ENCODE peak calls at places on chromosomes 12 and 14, in six cellular contexts. One of them, this sample, is unnamed. For H3K27me3 and H3K9me3, the result is how much of the 10 kb centered on the place peaks cover.

GRCh38 chr12:94812345-94812744 is 162.0 kb upstream of the TMCC3 start:
- DNase-seq in endodermal cell: no peak
- DNase-seq in tibial artery: no peak
- DNase-seq in PC-3: no peak
- DNase-seq in heart left ventricle: no peak
- DNase-seq in lower lobe of right lung: no peak
- DNase-seq in this sample: no peak

GRCh38 chr12:78898416-78898815 is 33.8 kb downstream of the SYT1 start:
- DNase-seq in endodermal cell: no peak
- DNase-seq in tibial artery: no peak
- DNase-seq in PC-3: no peak
- DNase-seq in heart left ventricle: peak
- DNase-seq in lower lobe of right lung: no peak
- DNase-seq in this sample: peak

GRCh38 chr12:27709932-27710591 is 570 bp upstream of the MRPS35 start:
- DNase-seq in endodermal cell: no peak
- DNase-seq in tibial artery: no peak
- DNase-seq in PC-3: peak
- DNase-seq in heart left ventricle: no peak
- DNase-seq in lower lobe of right lung: no peak
- DNase-seq in this sample: no peak

GRCh38 chr12:6494351-6494743 is 445 bp downstream of the NCAPD2 start:
- DNase-seq in endodermal cell: no peak
- DNase-seq in tibial artery: no peak
- DNase-seq in PC-3: no peak
- DNase-seq in heart left ventricle: no peak
- DNase-seq in lower lobe of right lung: no peak
- DNase-seq in this sample: no peak

GRCh38 chr12:1429980-1430379 is 164.4 kb downstream of the FBXL14 start:
- DNase-seq in endodermal cell: no peak
- DNase-seq in tibial artery: no peak
- DNase-seq in PC-3: peak
- DNase-seq in heart left ventricle: no peak
- DNase-seq in lower lobe of right lung: no peak
- DNase-seq in this sample: peak

GRCh38 chr12:124347335-124347734 is 52.4 kb downstream of the RFLNA start:
- DNase-seq in endodermal cell: no peak
- DNase-seq in tibial artery: no peak
- DNase-seq in PC-3: no peak
- DNase-seq in heart left ventricle: no peak
- DNase-seq in lower lobe of right lung: no peak
- DNase-seq in this sample: no peak

GRCh38 chr14:76407449-76408150 is 31.7 kb downstream of the ESRRB start:
- DNase-seq in endodermal cell: no peak
- DNase-seq in tibial artery: no peak
- DNase-seq in PC-3: no peak
- DNase-seq in heart left ventricle: no peak
- DNase-seq in lower lobe of right lung: peak
- DNase-seq in this sample: no peak

GRCh38 chr14:101495827-101496778 is 65.2 kb upstream of the DIO3 start:
- DNase-seq in endodermal cell: peak
- DNase-seq in tibial artery: peak
- DNase-seq in PC-3: no peak
- DNase-seq in heart left ventricle: peak
- DNase-seq in lower lobe of right lung: peak
- DNase-seq in this sample: no peak

GRCh38 chr14:68792830-68793733 is at the start of gene ZFP36L1:
- DNase-seq in endodermal cell: peak
- DNase-seq in tibial artery: peak
- DNase-seq in PC-3: peak
- DNase-seq in heart left ventricle: peak
- DNase-seq in lower lobe of right lung: peak
- DNase-seq in this sample: peak

GRCh38 chr14:104162495-104162894 is 24.1 kb downstream of the KIF26A start:
- DNase-seq in endodermal cell: no peak
- DNase-seq in tibial artery: no peak
- DNase-seq in PC-3: no peak
- DNase-seq in heart left ventricle: no peak
- DNase-seq in lower lobe of right lung: no peak
- DNase-seq in this sample: no peak

GRCh38 chr14:31894351-31894750 is 182.8 kb upstream of the ARHGAP5 start:
- DNase-seq in endodermal cell: no peak
- DNase-seq in tibial artery: no peak
- DNase-seq in PC-3: peak
- DNase-seq in heart left ventricle: no peak
- DNase-seq in lower lobe of right lung: no peak
- DNase-seq in this sample: no peak

GRCh38 chr12:47216150-47216677 is 136.5 kb upstream of the AMIGO2 start:
- DNase-seq in endodermal cell: no peak
- DNase-seq in tibial artery: no peak
- DNase-seq in PC-3: no peak
- DNase-seq in heart left ventricle: peak
- DNase-seq in lower lobe of right lung: peak
- DNase-seq in this sample: no peak

GRCh38 chr12:57864811-57865751 is 18.6 kb upstream of the CTDSP2 start:
- DNase-seq in endodermal cell: peak
- DNase-seq in tibial artery: peak
- DNase-seq in PC-3: peak
- DNase-seq in heart left ventricle: peak
- DNase-seq in lower lobe of right lung: peak
- DNase-seq in this sample: peak

GRCh38 chr14:69319911-69320310 is 60.0 kb downstream of the GALNT16 start:
- DNase-seq in endodermal cell: no peak
- DNase-seq in tibial artery: peak
- DNase-seq in PC-3: no peak
- DNase-seq in heart left ventricle: no peak
- DNase-seq in lower lobe of right lung: no peak
- DNase-seq in this sample: no peak

GRCh38 chr12:218728-219590 is 5.0 kb upstream of the SLC6A12 start:
- DNase-seq in endodermal cell: no peak
- DNase-seq in tibial artery: no peak
- DNase-seq in PC-3: no peak
- DNase-seq in heart left ventricle: no peak
- DNase-seq in lower lobe of right lung: no peak
- DNase-seq in this sample: no peak

GRCh38 chr12:92002673-92003382 is 142.8 kb downstream of the BTG1 start:
- DNase-seq in endodermal cell: no peak
- DNase-seq in tibial artery: no peak
- DNase-seq in PC-3: no peak
- DNase-seq in heart left ventricle: no peak
- DNase-seq in lower lobe of right lung: no peak
- DNase-seq in this sample: no peak

GRCh38 chr14:104582005-104582404 is 2.4 kb downstream of the C14orf180 start:
- DNase-seq in endodermal cell: no peak
- DNase-seq in tibial artery: peak
- DNase-seq in PC-3: no peak
- DNase-seq in heart left ventricle: peak
- DNase-seq in lower lobe of right lung: no peak
- DNase-seq in this sample: no peak

GRCh38 chr12:116174904-116175303 is 102.6 kb downstream of the MED13L start:
- DNase-seq in endodermal cell: no peak
- DNase-seq in tibial artery: no peak
- DNase-seq in PC-3: no peak
- DNase-seq in heart left ventricle: no peak
- DNase-seq in lower lobe of right lung: no peak
- DNase-seq in this sample: no peak

GRCh38 chr14:91245029-91245428 is 525 bp upstream of the GPR68 start:
- DNase-seq in endodermal cell: no peak
- DNase-seq in tibial artery: no peak
- DNase-seq in PC-3: no peak
- DNase-seq in heart left ventricle: no peak
- DNase-seq in lower lobe of right lung: no peak
- DNase-seq in this sample: no peak

GRCh38 chr14:91244501-91244901 is at the start of gene GPR68:
- DNase-seq in endodermal cell: peak
- DNase-seq in tibial artery: peak
- DNase-seq in PC-3: no peak
- DNase-seq in heart left ventricle: peak
- DNase-seq in lower lobe of right lung: no peak
- DNase-seq in this sample: peak

GRCh38 chr14:91242635-91243034 is 1.9 kb downstream of the GPR68 start:
- DNase-seq in endodermal cell: no peak
- DNase-seq in tibial artery: no peak
- DNase-seq in PC-3: no peak
- DNase-seq in heart left ventricle: no peak
- DNase-seq in lower lobe of right lung: no peak
- DNase-seq in this sample: no peak

GRCh38 chr14:91241848-91242247 is 2.7 kb downstream of the GPR68 start:
- DNase-seq in endodermal cell: no peak
- DNase-seq in tibial artery: no peak
- DNase-seq in PC-3: no peak
- DNase-seq in heart left ventricle: no peak
- DNase-seq in lower lobe of right lung: no peak
- DNase-seq in this sample: no peak

DNA sequence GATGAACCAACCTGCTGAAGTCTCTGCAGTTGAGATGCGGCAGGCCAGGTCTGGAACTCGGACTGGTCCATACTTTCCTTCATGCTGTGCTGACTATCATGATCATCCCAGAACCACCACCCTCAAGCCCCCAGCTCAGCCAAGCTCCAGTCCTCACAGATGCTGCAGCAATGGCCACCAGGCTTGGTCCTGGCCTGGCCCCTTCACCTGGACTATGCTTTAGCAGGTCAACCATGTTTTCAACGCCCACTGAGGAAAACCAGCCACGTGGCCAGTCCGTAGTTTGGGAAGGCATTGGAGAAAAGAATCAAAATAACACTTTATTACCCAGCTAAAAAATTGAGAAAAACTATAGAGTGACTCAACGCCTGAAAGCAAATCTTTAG is 1.4 kb downstream of the GPR68 start:
- DNase-seq in endodermal cell: no peak
- DNase-seq in tibial artery: no peak
- DNase-seq in PC-3: no peak
- DNase-seq in heart left ventricle: no peak
- DNase-seq in lower lobe of right lung: no peak
- DNase-seq in this sample: no peak
- H3K4me3 ChIP-seq in endodermal cell: no peak
- H3K4me3 ChIP-seq in tibial artery: no peak
- H3K4me3 ChIP-seq in PC-3: no peak
- H3K4me3 ChIP-seq in heart left ventricle: no peak
- H3K4me3 ChIP-seq in lower lobe of right lung: peak
- H3K4me3 ChIP-seq in this sample: peak

GRCh38 chr12:4444031-4444430 is 1.6 kb downstream of the FGF6 start:
- DNase-seq in endodermal cell: no peak
- DNase-seq in tibial artery: no peak
- DNase-seq in PC-3: no peak
- DNase-seq in heart left ventricle: no peak
- DNase-seq in lower lobe of right lung: no peak
- DNase-seq in this sample: no peak

GRCh38 chr12:4448376-4448775 is 2.8 kb upstream of the FGF6 start:
- DNase-seq in endodermal cell: no peak
- DNase-seq in tibial artery: no peak
- DNase-seq in PC-3: no peak
- DNase-seq in heart left ventricle: no peak
- DNase-seq in lower lobe of right lung: no peak
- DNase-seq in this sample: no peak

GRCh38 chr12:4447151-4447550 is 1.5 kb upstream of the FGF6 start:
- DNase-seq in endodermal cell: peak
- DNase-seq in tibial artery: no peak
- DNase-seq in PC-3: no peak
- DNase-seq in heart left ventricle: no peak
- DNase-seq in lower lobe of right lung: no peak
- DNase-seq in this sample: no peak

GRCh38 chr12:4445156-4446020 is at the start of gene FGF6:
- DNase-seq in endodermal cell: peak
- DNase-seq in tibial artery: no peak
- DNase-seq in PC-3: no peak
- DNase-seq in heart left ventricle: no peak
- DNase-seq in lower lobe of right lung: no peak
- DNase-seq in this sample: no peak

DNA sequence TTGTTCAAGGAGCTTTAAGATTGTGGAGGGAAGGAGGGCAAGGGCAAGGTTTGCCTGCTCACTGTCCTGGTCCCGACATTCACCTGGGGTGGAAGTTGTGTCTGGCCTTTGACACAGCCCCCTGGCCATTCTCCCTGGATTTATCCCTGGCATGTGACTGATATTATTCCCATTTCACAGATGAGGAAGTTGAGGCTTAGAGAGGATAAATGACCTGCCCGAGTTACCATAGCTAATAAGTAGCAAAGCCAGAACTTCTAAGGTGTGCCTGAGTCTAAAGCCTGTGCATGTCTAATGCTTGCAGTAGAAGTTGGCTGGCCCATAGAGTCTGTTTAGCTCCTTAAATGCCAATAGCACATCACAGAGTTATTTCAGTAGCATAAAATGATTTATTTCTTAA is 720 bp upstream of the FGF6 start:
- DNase-seq in endodermal cell: peak
- DNase-seq in tibial artery: no peak
- DNase-seq in PC-3: no peak
- DNase-seq in heart left ventricle: no peak
- DNase-seq in lower lobe of right lung: no peak
- DNase-seq in this sample: no peak
- H3K27me3 ChIP-seq in endodermal cell: under half
- H3K27me3 ChIP-seq in tibial artery: under half
- H3K27me3 ChIP-seq in PC-3: half or more
- H3K27me3 ChIP-seq in heart left ventricle: under half
- H3K27me3 ChIP-seq in lower lobe of right lung: under half
- H3K27me3 ChIP-seq in this sample: under half

DNA sequence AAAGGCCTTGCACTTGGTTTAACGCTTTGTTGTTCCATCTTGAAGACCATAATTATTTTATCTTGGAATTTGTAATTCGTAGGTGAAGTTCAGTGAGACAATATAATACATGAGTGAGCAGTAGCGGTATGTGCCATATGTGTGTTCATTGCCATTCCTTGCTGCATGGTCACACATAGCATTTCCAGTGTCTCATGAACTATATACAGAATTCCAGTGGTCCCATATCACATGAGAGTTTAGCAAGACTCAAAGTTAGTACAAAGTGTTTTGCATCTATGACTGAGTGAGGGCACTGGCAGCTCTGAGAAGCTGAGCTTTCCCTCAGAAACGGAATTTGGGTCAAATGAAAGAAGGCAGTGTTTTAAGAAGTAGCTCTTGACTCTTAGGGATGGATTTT is 359.8 kb downstream of the FOXG1 start:
- DNase-seq in endodermal cell: no peak
- DNase-seq in tibial artery: no peak
- DNase-seq in PC-3: no peak
- DNase-seq in heart left ventricle: no peak
- DNase-seq in lower lobe of right lung: no peak
- DNase-seq in this sample: no peak
- H3K9me3 ChIP-seq in endodermal cell: under half
- H3K9me3 ChIP-seq in tibial artery: under half
- H3K9me3 ChIP-seq in PC-3: under half
- H3K9me3 ChIP-seq in heart left ventricle: under half
- H3K9me3 ChIP-seq in lower lobe of right lung: under half
- H3K9me3 ChIP-seq in this sample: under half

DNA sequence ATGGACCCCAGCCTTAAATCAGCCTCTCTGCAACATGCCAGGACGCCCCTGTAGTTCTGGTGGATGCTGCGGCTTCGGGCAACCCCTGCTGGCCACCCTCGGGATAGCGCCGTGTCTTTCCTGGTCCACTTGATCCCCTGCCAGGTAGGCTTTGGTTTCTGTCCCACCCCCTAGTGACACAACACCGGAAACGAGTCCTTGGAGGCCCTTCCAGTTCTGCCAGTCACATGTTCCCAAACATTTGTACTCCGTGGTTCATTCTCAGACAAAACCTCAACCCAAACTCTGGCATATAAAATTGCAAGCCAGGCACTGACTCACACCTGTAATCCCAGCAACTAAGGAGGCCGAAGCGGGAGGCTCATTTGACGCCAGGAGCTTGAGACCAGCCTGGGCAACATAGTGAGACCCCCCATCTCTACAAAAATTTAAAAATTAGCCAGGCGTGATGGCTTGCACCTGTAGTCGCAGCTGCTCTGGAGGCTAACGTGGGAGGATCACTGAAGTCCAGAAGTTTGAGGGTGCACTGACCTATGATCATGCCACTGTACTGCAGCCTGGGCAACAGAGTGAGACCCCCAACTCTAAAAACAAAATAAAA is 37.0 kb downstream of the RASAL1 start:
- DNase-seq in endodermal cell: peak
- DNase-seq in tibial artery: peak
- DNase-seq in PC-3: peak
- DNase-seq in heart left ventricle: peak
- DNase-seq in lower lobe of right lung: peak
- DNase-seq in this sample: peak
- H3K4me3 ChIP-seq in endodermal cell: no peak
- H3K4me3 ChIP-seq in tibial artery: no peak
- H3K4me3 ChIP-seq in PC-3: no peak
- H3K4me3 ChIP-seq in heart left ventricle: no peak
- H3K4me3 ChIP-seq in lower lobe of right lung: no peak
- H3K4me3 ChIP-seq in this sample: no peak